ENCODE peak calls at places on chromosomes 4 and X, in six cellular contexts. H, F, B, P, C and E are unnamed samples. For H3K27me3, the result is how much of the 10 kb centered on the place peaks cover.

GRCh38 chrX:66751136-66751782 is 112.4 kb upstream of the EDA2R start:
- DNase-seq in H (no peak), F (no peak), B (no peak), P (no peak), C (no peak), E (no peak)

GRCh38 chr4:183099537-183100297 is 660 bp downstream of the WWC2 start:
- DNase-seq in H (peak), F (no peak), B (peak), P (peak), C (peak), E (peak)

GRCh38 chr4:173489514-173489913 is 40.5 kb downstream of the HAND2 start:
- DNase-seq in H (no peak), F (no peak), B (no peak), P (no peak), C (no peak), E (no peak)

GRCh38 chr4:140296871-140297570 is 76.4 kb upstream of the SCOC start:
- DNase-seq in H (peak), F (no peak), B (no peak), P (no peak), C (no peak), E (no peak)

GRCh38 chrX:10356979-10357378 is 200.2 kb downstream of the CLCN4 start:
- DNase-seq in H (no peak), F (no peak), B (no peak), P (no peak), C (no peak), E (no peak)

GRCh38 chr4:113141901-113142346 is 92.5 kb downstream of the ANK2 start:
- DNase-seq in H (no peak), F (no peak), B (no peak), P (no peak), C (no peak), E (no peak)

GRCh38 chr4:80694178-80694577 is 336.3 kb upstream of the BMP3 start:
- DNase-seq in H (no peak), F (no peak), B (no peak), P (no peak), C (no peak), E (no peak)

GRCh38 chr4:72440404-72440803 is 128.6 kb downstream of the ADAMTS3 start:
- DNase-seq in H (no peak), F (no peak), B (no peak), P (no peak), C (no peak), E (no peak)

GRCh38 chrX:15233416-15234015 is 36.4 kb downstream of the ASB9 start:
- DNase-seq in H (no peak), F (no peak), B (no peak), P (no peak), C (no peak), E (no peak)

GRCh38 chrX:140440891-140441290 is 64.0 kb downstream of the SOX3 start:
- DNase-seq in H (no peak), F (no peak), B (peak), P (peak), C (no peak), E (no peak)

GRCh38 chr4:94455081-94455480 is 3.3 kb downstream of the PDLIM5 start:
- DNase-seq in H (peak), F (peak), B (no peak), P (no peak), C (peak), E (no peak)

GRCh38 chrX:103864886-103865534 is 33.0 kb upstream of the RAB9B start:
- DNase-seq in H (no peak), F (no peak), B (no peak), P (no peak), C (no peak), E (no peak)

GRCh38 chr4:26322349-26322748 is 1.5 kb downstream of the RBPJ start:
- DNase-seq in H (no peak), F (no peak), B (no peak), P (no peak), C (no peak), E (no peak)
- H3K27ac ChIP-seq in H (peak), F (no peak), B (peak), P (peak), C (no peak), E (no peak)

DNA sequence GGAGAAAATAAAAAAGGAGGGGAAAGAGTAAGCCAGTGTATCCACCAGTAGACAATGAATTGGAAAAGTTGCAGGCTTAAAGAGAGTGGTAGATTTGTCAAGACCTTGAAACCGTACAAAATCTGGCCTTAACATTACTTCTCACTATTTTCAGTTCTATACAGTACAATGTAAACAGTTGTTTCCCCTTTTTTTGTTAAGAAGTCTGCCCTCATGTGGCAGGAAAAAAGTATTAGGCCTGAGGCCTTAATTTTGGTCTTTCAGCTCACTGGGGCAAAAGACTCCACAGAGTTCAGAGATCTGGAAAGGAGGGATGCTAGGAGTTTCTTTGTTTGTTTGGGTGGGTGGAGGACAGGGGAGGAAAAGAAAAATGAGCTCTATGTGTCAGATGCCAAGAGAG is 92.8 kb upstream of the CCDC160 start:
- DNase-seq in H (no peak), F (no peak), B (peak), P (peak), C (no peak), E (no peak)
- TF ChIP-seq CTCF in H (no peak), F (no peak), B (peak), P (peak), C (no peak), E (peak)

DNA sequence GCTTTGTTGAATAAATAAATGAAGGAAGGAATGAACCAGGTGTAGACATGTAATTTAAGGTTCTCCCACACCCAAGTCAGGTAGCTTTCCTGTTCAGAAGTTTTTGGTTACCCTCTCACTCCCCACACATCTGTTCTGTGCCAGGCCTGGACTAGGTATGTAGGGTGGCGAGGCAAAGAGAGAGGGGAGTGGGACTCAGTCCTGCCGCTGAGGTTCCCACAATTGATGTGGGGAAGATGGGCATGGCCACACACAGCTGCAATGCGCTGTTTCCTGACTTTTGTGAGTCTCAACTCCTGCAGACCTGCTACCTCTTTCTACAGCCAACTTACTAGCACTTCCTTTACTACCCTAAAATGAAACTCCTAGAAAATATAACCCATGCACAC is 88.9 kb downstream of the RTL5 start:
- DNase-seq in H (no peak), F (no peak), B (no peak), P (no peak), C (no peak), E (no peak)
- H3K27me3 ChIP-seq in H (under half), F (half or more), B (under half), P (under half), C (under half), E (under half)

DNA sequence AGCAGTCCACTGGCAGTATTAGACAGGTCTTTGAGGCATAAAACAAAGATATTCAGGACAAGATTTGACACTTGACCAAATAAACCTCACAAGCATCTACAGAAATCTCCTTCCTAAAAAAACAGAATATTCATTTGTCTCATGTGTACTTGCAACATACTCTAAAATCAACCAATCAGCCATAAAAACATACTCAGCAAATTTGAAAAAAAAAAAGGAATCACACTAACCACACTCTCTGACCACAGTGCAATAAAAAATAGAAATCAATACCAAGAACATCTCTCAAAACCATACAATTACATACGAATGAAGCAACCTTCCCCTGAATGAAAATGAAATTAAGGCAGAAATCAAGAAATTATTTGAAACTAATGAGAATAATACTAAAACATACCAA is 591.3 kb downstream of the FAM133A start:
- DNase-seq in H (no peak), F (no peak), B (no peak), P (no peak), C (no peak), E (no peak)
- H3K27ac ChIP-seq in H (no peak), F (no peak), B (no peak), P (no peak), C (no peak), E (no peak)

GRCh38 chr4:127985989-127986388 is 20.8 kb downstream of the ABHD18 start:
- DNase-seq in H (no peak), F (no peak), B (no peak), P (no peak), C (no peak), E (no peak)
- TF ChIP-seq CTCF in H (no peak), F (no peak), B (no peak), P (peak), C (no peak), E (no peak)

GRCh38 chrX:41921492-41922124 is 1.7 kb downstream of the CASK start:
- DNase-seq in H (no peak), F (no peak), B (no peak), P (no peak), C (no peak), E (no peak)
- H3K27me3 ChIP-seq in H (under half), F (under half), B (under half), P (under half), C (under half), E (under half)